ENCODE peak calls at places on chromosome 17, in four cellular contexts. K is CD14-positive monocyte, L is HCT116, M is AG10803. A is an unnamed sample.
A peak's percentile ranks its signal among the peaks of the same experiment; 100 is the strongest.

GRCh38 chr17:27555364-27555763 is 75.6 kb upstream of the LGALS9 start:
- DNase-seq in K (no peak), L (no peak), M (no peak), A (no peak)

GRCh38 chr17:66578781-66579489 is 256.0 kb upstream of the CACNG5 start:
- DNase-seq in K (no peak), L (no peak), M (no peak), A (no peak)

GRCh38 chr17:4362141-4362540 is 4.3 kb downstream of the UBE2G1 start:
- DNase-seq in K (no peak), L (no peak), M (no peak), A (no peak)

GRCh38 chr17:3035256-3035967 is 28.0 kb downstream of the OR1D5 start:
- DNase-seq in K (no peak), L (no peak), M (no peak), A (no peak)

GRCh38 chr17:79911430-79912399 is 72.5 kb upstream of the CBX4 start:
- DNase-seq in K (no peak), L (no peak), M (no peak), A (no peak)

GRCh38 chr17:74524751-74525725 is 6.2 kb downstream of the CD300LB start:
- DNase-seq in K (peak; percentile 50), L (no peak), M (no peak), A (no peak)

GRCh38 chr17:38746893-38747384 is 1.2 kb downstream of the PCGF2 start:
- DNase-seq in K (no peak), L (no peak), M (no peak), A (no peak)

GRCh38 chr17:56727876-56728617 is 105.7 kb downstream of the C17orf67 start:
- DNase-seq in K (no peak), L (no peak), M (no peak), A (no peak)

GRCh38 chr17:8981443-8981842 is 15.9 kb upstream of the PIK3R5 start:
- DNase-seq in K (no peak), L (no peak), M (no peak), A (no peak)

GRCh38 chr17:73867056-73867455 is 222.8 kb upstream of the SDK2 start:
- DNase-seq in K (no peak), L (no peak), M (no peak), A (no peak)

GRCh38 chr17:33142703-33143299 is 150.3 kb downstream of the ASIC2 start:
- DNase-seq in K (no peak), L (no peak), M (peak; percentile 6), A (peak; percentile 4)

GRCh38 chr17:75776399-75777242 is 8.0 kb upstream of the UNK start:
- DNase-seq in K (peak; percentile 57), L (no peak), M (peak; percentile 31), A (no peak)

GRCh38 chr17:81910840-81911276 is 341 bp downstream of the PCYT2 start:
- DNase-seq in K (no peak), L (no peak), M (no peak), A (no peak)

GRCh38 chr17:74426551-74427047 is 5.3 kb upstream of the GPRC5C start:
- DNase-seq in K (no peak), L (no peak), M (no peak), A (no peak)

GRCh38 chr17:231966-232807 is 50.7 kb upstream of the DOC2B start:
- DNase-seq in K (peak; percentile 20), L (no peak), M (no peak), A (no peak)

GRCh38 chr17:72162569-72162968 is 41.7 kb downstream of the SOX9 start:
- DNase-seq in K (no peak), L (no peak), M (no peak), A (no peak)

GRCh38 chr17:72588961-72589360 is 468.1 kb downstream of the SOX9 start:
- DNase-seq in K (no peak), L (peak; percentile 87), M (no peak), A (peak; percentile 57)

GRCh38 chr17:79808763-79809529 is 12.1 kb upstream of the CBX8 start:
- DNase-seq in K (no peak), L (peak; percentile 60), M (no peak), A (peak; percentile 65)

GRCh38 chr17:60398227-60398959 is 6.5 kb upstream of the USP32 start:
- DNase-seq in K (peak; percentile 80), L (no peak), M (no peak), A (no peak)

GRCh38 chr17:45200701-45201100 is 21.0 kb upstream of the FMNL1 start:
- DNase-seq in K (peak; percentile 54), L (no peak), M (peak; percentile 20), A (no peak)

GRCh38 chr17:3641717-3642486 is 5.3 kb downstream of the CTNS start:
- DNase-seq in K (no peak), L (no peak), M (no peak), A (no peak)

GRCh38 chr17:47810200-47810821 is 11.3 kb downstream of the OSBPL7 start:
- DNase-seq in K (no peak), L (peak; percentile 93), M (peak; percentile 87), A (peak; percentile 81)

GRCh38 chr17:50817142-50817751 is 18.1 kb upstream of the WFIKKN2 start:
- DNase-seq in K (no peak), L (peak; percentile 34), M (no peak), A (peak; percentile 76)

GRCh38 chr17:59844884-59845594 is 47.7 kb downstream of the TUBD1 start:
- DNase-seq in K (no peak), L (no peak), M (peak; percentile 70), A (no peak)

GRCh38 chr17:39678340-39679116 is 9.3 kb downstream of the PGAP3 start:
- DNase-seq in K (no peak), L (no peak), M (no peak), A (peak; percentile 99)

GRCh38 chr17:550041-550398 is 164.6 kb downstream of the VPS53 start:
- DNase-seq in K (no peak), L (no peak), M (peak; percentile 17), A (no peak)

GRCh38 chr17:73042225-73042624 is 50.3 kb downstream of the SLC39A11 start:
- DNase-seq in K (no peak), L (no peak), M (no peak), A (no peak)

GRCh38 chr17:62737513-62737912 is 70.6 kb downstream of the MARCHF10 start:
- DNase-seq in K (no peak), L (no peak), M (no peak), A (no peak)

GRCh38 chr17:52170963-52171572 is 12.6 kb upstream of the CA10 start:
- DNase-seq in K (no peak), L (no peak), M (no peak), A (peak; percentile 79)

GRCh38 chr17:27569257-27569722 is 61.7 kb upstream of the LGALS9 start:
- DNase-seq in K (no peak), L (no peak), M (no peak), A (peak; percentile 60)

DNA sequence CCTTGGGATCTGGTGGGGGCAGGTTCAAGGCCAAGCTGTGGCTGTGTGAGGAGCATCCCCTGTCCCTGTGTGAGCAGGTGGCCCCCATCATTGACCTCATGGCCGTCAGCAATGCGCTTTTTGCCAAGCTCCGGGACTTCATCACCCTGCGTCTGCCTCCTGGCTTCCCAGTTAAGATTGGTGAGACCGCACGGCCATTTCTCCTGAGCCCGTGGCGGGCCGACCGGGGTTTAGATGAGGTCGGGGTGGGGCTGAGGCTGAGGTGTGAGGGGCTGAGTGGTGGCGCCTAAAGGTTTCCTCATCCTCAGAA is 10.7 kb downstream of the CORO6 start:
- DNase-seq in K (no peak), L (no peak), M (no peak), A (no peak)
- TF ChIP-seq CTCF in K (no peak), L (no peak), M (no peak), A (no peak)

GRCh38 chr17:6286239-6286638 is 148.7 kb downstream of the AIPL1 start:
- DNase-seq in K (no peak), L (peak; percentile 40), M (no peak), A (peak; percentile 14)

DNA sequence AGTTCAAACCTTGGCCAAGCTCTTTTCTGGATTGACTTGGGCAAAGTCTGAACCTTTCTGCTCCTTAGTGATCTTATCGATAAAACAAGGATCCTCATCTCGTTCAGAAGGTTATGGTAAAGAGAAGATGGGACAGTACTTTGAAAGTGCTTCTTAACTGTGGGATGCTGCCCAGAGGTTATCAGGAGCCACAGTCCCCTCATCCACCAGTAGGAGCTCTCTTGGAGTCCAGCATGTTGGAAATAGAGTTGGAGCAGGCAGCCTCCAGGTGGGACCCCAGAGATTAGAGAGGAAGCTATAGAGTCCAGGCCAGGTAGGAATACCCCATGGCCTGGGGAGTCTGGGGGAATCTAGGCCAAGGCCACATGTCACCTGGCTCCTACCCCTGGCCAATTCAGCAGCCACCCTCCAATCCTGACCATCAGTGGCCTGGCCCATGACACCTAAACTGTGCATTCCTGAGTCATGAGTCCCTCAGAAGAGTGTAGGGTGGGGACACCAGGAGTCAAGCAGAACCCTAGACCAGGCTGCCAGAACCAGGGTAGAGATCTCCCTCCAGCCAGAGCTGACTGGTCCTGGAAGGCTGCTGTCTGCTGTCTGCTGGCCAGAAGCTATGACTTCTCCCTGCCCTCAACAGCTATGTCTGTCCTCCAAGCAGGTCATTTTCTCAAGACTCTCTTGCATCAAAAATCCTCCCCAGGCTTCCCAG is 144.3 kb downstream of the AIPL1 start:
- DNase-seq in K (no peak), L (no peak), M (no peak), A (no peak)
- TF ChIP-seq CTCF in K (no peak), L (no peak), M (no peak), A (no peak)

DNA sequence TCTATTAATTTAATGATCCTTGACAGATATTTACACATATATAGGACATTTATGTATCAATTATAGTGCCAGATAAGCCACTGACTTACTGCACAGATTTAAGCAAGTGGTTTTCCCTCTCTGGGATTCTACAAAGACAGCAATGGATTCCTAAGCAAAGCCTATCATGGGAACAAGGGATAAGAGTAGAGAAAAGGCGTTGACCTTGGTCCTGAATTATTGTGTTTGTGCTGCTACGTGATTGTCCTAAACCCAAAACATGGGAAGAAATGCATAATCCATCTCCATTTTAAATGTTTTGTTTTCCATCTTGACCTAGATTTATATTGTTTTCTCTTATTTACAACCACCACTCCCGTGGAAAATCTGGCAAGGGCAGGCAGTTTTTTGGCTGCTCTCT is 14.0 kb downstream of the SLFN11 start:
- DNase-seq in K (no peak), L (no peak), M (no peak), A (no peak)
- TF ChIP-seq CTCF in K (no peak), L (no peak), M (no peak), A (no peak)

DNA sequence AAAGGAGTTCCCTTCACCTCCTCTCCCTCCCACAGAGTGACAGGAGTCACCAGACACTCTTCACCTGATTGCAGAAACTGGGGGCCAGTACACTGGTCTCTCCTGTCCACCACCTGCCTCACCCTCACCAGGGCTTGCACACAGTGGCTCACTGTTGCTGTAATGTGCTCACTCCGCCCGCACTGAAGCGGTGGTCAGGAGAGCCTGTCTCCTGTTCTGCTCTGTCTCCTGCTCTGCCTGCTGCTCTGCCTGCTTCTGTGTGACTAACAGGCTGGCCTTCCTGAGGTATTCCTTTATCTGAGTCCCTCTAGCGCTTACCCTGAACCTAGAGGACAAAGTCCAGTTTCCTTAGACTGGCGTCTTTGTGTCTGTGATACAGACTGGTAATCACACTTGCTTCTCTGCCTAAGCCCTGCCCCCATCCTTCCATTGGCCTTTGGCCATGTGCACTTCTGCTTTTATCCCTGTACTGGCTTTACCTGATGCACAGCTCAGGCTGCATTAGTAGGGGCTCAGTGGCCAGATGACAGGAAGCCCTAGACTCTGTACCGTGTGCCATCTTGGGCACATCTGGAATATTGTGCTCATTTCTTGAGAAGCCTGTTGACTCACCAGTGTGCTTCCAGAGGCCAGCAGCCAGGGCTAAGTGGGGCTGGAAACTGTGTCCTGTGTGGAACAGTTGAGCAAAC is 13.3 kb downstream of the PROCA1 start:
- DNase-seq in K (no peak), L (no peak), M (peak; percentile 43), A (peak; percentile 81)
- TF ChIP-seq CTCF in K (no peak), L (no peak), M (no peak), A (no peak)

A was measured in Calu3.